ENCODE peak calls at places on chromosomes 1 and 21, in seven cellular contexts. Q, U, O, C, N, J and A are unnamed samples.

GRCh38 chr1:84083321-84083720 is 60.8 kb upstream of the PRKACB start:
- DNase-seq in C (no peak), U (no peak), O (no peak), J (no peak), N (no peak), Q (no peak), A (no peak)

GRCh38 chr1:99589186-99589636 is 56.7 kb upstream of the PALMD start:
- DNase-seq in N (peak), J (no peak), C (no peak), O (no peak), Q (peak), U (no peak), A (no peak)

GRCh38 chr1:244965182-244965581 is 100.8 kb upstream of the HNRNPU start:
- DNase-seq in Q (no peak), U (no peak), N (no peak), J (no peak), C (no peak), O (no peak), A (no peak)

GRCh38 chr1:197467881-197468280 is 199.8 kb downstream of the CRB1 start:
- DNase-seq in C (no peak), Q (no peak), O (no peak), U (no peak), N (no peak), J (no peak), A (no peak)

GRCh38 chr1:45615885-45616284 is 8.0 kb downstream of the CCDC17 start:
- DNase-seq in U (no peak), O (no peak), N (no peak), C (no peak), Q (no peak), J (no peak), A (no peak)

GRCh38 chr1:228753933-228754332 is 18.7 kb downstream of the RHOU start:
- DNase-seq in N (no peak), Q (no peak), U (no peak), C (no peak), O (no peak), J (no peak), A (no peak)

GRCh38 chr1:34113887-34114286 is 51.1 kb downstream of the CSMD2 start:
- DNase-seq in J (peak), U (no peak), C (no peak), N (peak), Q (no peak), O (no peak), A (no peak)

GRCh38 chr1:211735208-211736170 is 60.1 kb upstream of the NEK2 start:
- DNase-seq in Q (peak), J (no peak), C (peak), O (peak), U (peak), N (peak), A (peak)

GRCh38 chr1:10236405-10237156 is 26.2 kb downstream of the KIF1B start:
- DNase-seq in U (no peak), C (no peak), Q (no peak), O (no peak), N (no peak), J (no peak), A (no peak)

GRCh38 chr1:177589166-177589565 is 380.7 kb downstream of the SEC16B start:
- DNase-seq in U (no peak), C (no peak), N (no peak), Q (no peak), O (no peak), J (peak), A (no peak)

GRCh38 chr1:186994816-186995361 is 166.1 kb downstream of the PLA2G4A start:
- DNase-seq in J (no peak), O (no peak), C (no peak), Q (no peak), N (no peak), U (no peak), A (no peak)

GRCh38 chr1:94544706-94545490 is 3.3 kb upstream of the F3 start:
- DNase-seq in J (no peak), O (no peak), U (no peak), C (no peak), Q (no peak), N (no peak), A (no peak)

GRCh38 chr1:187513190-187513589 is 684.4 kb downstream of the PLA2G4A start:
- DNase-seq in N (peak), C (no peak), Q (no peak), U (no peak), J (no peak), O (no peak), A (no peak)

GRCh38 chr1:182575540-182576149 is 13.4 kb downstream of the RNASEL start:
- DNase-seq in J (peak), Q (no peak), U (no peak), O (no peak), N (no peak), C (no peak), A (no peak)

GRCh38 chr1:64691631-64692030 is 53.2 kb upstream of the RAVER2 start:
- DNase-seq in N (no peak), O (no peak), U (no peak), C (no peak), J (no peak), Q (no peak), A (no peak)

GRCh38 chr1:55632058-55632457 is 416.9 kb upstream of the USP24 start:
- DNase-seq in J (no peak), O (no peak), U (no peak), C (no peak), Q (no peak), N (peak), A (no peak)

GRCh38 chr1:241674805-241675384 is 22.8 kb downstream of the WDR64 start:
- DNase-seq in Q (no peak), J (no peak), U (no peak), N (no peak), C (no peak), O (no peak), A (no peak)

GRCh38 chr1:179958359-179958758 is 3.7 kb downstream of the CEP350 start:
- DNase-seq in C (no peak), Q (no peak), O (no peak), J (no peak), U (no peak), N (no peak), A (no peak)

GRCh38 chr1:214076004-214076320 is 88.2 kb downstream of the PROX1 start:
- DNase-seq in N (no peak), Q (no peak), J (no peak), C (no peak), U (no peak), O (no peak), A (no peak)

GRCh38 chr1:197786280-197786679 is 11.0 kb upstream of the DENND1B start:
- DNase-seq in N (no peak), Q (no peak), C (no peak), O (no peak), J (no peak), U (no peak), A (no peak)

GRCh38 chr1:108845991-108846390 is 10.9 kb downstream of the AKNAD1 start:
- DNase-seq in O (no peak), C (no peak), J (no peak), N (no peak), Q (no peak), U (no peak), A (no peak)

GRCh38 chr1:169741666-169742394 is 8.0 kb upstream of the SELE start:
- DNase-seq in Q (no peak), C (no peak), N (no peak), U (no peak), O (no peak), J (no peak), A (no peak)

GRCh38 chr1:238592586-238592985 is 701.9 kb upstream of the ZP4 start:
- DNase-seq in J (no peak), Q (no peak), N (no peak), U (no peak), O (no peak), C (no peak), A (no peak)

GRCh38 chr1:76289692-76290091 is 215.1 kb downstream of the ST6GALNAC3 start:
- DNase-seq in J (no peak), N (no peak), Q (no peak), O (no peak), U (no peak), C (no peak), A (no peak)

GRCh38 chr1:62012821-62013220 is 181.8 kb upstream of the L1TD1 start:
- DNase-seq in J (no peak), Q (no peak), N (no peak), O (peak), C (peak), U (no peak), A (peak)

GRCh38 chr1:183989078-183989577 is 48.4 kb downstream of the COLGALT2 start:
- DNase-seq in C (no peak), O (no peak), N (no peak), Q (no peak), U (peak), J (no peak), A (no peak)

GRCh38 chr1:206708058-206708457 is 23.4 kb downstream of the MAPKAPK2 start:
- DNase-seq in Q (peak), C (peak), O (no peak), J (no peak), N (no peak), U (no peak), A (no peak)

GRCh38 chr1:176854134-176854533 is 310.4 kb downstream of the ASTN1 start:
- DNase-seq in C (no peak), U (no peak), O (no peak), Q (no peak), N (no peak), J (no peak), A (no peak)

GRCh38 chr1:7808253-7808844 is 24.3 kb downstream of the PER3 start:
- DNase-seq in O (no peak), Q (no peak), N (peak), C (no peak), U (no peak), J (no peak), A (no peak)

GRCh38 chr1:176785046-176785445 is 322.1 kb downstream of the PAPPA2 start:
- DNase-seq in U (no peak), C (no peak), N (no peak), J (no peak), Q (no peak), O (no peak), A (no peak)

GRCh38 chr1:90176530-90176929 is 181.6 kb downstream of the ZNF326 start:
- DNase-seq in J (no peak), O (no peak), N (no peak), Q (no peak), U (no peak), C (no peak), A (no peak)

GRCh38 chr1:94299627-94300552 is 62.5 kb upstream of the ARHGAP29 start:
- DNase-seq in N (no peak), J (peak), Q (no peak), O (no peak), U (no peak), C (no peak), A (no peak)

DNA sequence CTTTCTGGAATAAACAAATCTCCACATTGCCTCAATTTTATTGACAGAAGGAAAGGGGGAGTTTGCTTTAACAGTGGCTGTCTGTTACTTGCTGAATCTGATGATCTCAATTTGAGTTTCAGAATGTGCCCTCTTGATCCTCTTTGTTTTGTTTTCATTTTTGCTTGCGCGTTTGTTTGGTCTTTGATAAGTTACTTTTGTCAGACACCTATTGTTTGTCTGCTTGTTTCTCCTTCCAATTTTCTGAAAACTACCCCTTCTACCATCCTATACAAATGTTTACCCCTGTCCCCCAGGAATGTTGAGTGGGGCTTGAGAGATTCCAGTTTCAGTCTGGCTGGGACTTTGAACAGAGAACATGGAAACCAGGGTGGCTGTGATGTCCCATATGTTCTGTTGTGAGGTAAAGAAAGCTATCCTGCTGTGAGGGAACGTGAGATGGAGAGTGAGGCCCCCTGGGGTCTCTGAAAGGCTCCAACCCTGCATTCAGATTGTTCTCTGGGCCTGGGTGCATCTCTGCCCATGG is 11.8 kb upstream of the XCL2 start:
- DNase-seq in N (no peak), U (no peak), O (no peak), J (no peak), Q (no peak), C (no peak), A (no peak)
- TF ChIP-seq EP300 in N (no peak), U (no peak), O (no peak), J (no peak), Q (no peak), C (no peak), A (no peak)

GRCh38 chr1:3645247-3645646 is 4.7 kb downstream of the WRAP73 start:
- DNase-seq in C (no peak), O (no peak), N (no peak), U (no peak), Q (no peak), J (no peak), A (no peak)
- H3K4me3 ChIP-seq in C (no peak), O (no peak), N (no peak), U (no peak), Q (no peak), J (no peak), A (no peak)

GRCh38 chr1:39393645-39394044 is 97.8 kb upstream of the BMP8A start:
- DNase-seq in C (no peak), U (no peak), J (no peak), O (no peak), N (no peak), Q (no peak), A (no peak)

GRCh38 chr1:39392851-39393573 is 98.4 kb upstream of the BMP8A start:
- DNase-seq in Q (no peak), C (no peak), U (no peak), J (no peak), O (no peak), N (no peak), A (no peak)

GRCh38 chr1:39395357-39395831 is 96.0 kb upstream of the BMP8A start:
- DNase-seq in U (no peak), C (no peak), Q (no peak), N (peak), J (no peak), O (no peak), A (no peak)

GRCh38 chr1:39394059-39394458 is 97.4 kb upstream of the BMP8A start:
- DNase-seq in U (no peak), J (no peak), O (no peak), Q (no peak), C (no peak), N (no peak), A (no peak)

GRCh38 chr1:39394598-39394997 is 96.8 kb upstream of the BMP8A start:
- DNase-seq in O (no peak), J (no peak), U (no peak), C (no peak), Q (no peak), N (no peak), A (no peak)
- TF ChIP-seq EP300 in O (no peak), J (no peak), U (peak), C (no peak), Q (no peak), N (no peak), A (no peak)

GRCh38 chr21:21175798-21176334 is 177.7 kb downstream of the NCAM2 start:
- DNase-seq in C (no peak), N (no peak), U (no peak), O (no peak), Q (no peak), J (no peak), A (no peak)
- H3K4me3 ChIP-seq in C (no peak), N (no peak), U (no peak), O (no peak), Q (no peak), J (peak), A (no peak)